ENCODE peak calls at places on chromosomes 6 and 20, in five cellular contexts. G, W, M, E and P are unnamed samples.

GRCh38 chr6:63319911-63320310 is at the start of gene LGSN:
- DNase-seq in G (no peak), W (no peak), M (no peak), E (no peak), P (no peak)

GRCh38 chr6:157220485-157220884 is 102.8 kb downstream of the TMEM242 start:
- DNase-seq in G (no peak), W (no peak), M (no peak), E (no peak), P (no peak)

GRCh38 chr6:135651964-135652755 is 154.6 kb upstream of the AHI1 start:
- DNase-seq in G (no peak), W (no peak), M (no peak), E (no peak), P (no peak)

GRCh38 chr20:4545526-4545925 is 176.2 kb upstream of the PRND start:
- DNase-seq in G (peak), W (no peak), M (no peak), E (no peak), P (no peak)

GRCh38 chr6:155623450-155624178 is 168.0 kb upstream of the NOX3 start:
- DNase-seq in G (no peak), W (no peak), M (no peak), E (no peak), P (no peak)

GRCh38 chr20:59939879-59940128 is 301 bp downstream of the PPP1R3D start:
- DNase-seq in G (peak), W (peak), M (no peak), E (peak), P (no peak)

GRCh38 chr20:21706345-21707195 is 1.1 kb downstream of the PAX1 start:
- DNase-seq in G (no peak), W (peak), M (no peak), E (no peak), P (no peak)

GRCh38 chr20:33531047-33531877 is 41.4 kb downstream of the CBFA2T2 start:
- DNase-seq in G (peak), W (no peak), M (no peak), E (no peak), P (no peak)

GRCh38 chr20:11849976-11850670 is 67.6 kb upstream of the BTBD3 start:
- DNase-seq in G (peak), W (peak), M (no peak), E (no peak), P (peak)

GRCh38 chr20:45339084-45339483 is 9.1 kb downstream of the SDC4 start:
- DNase-seq in G (no peak), W (no peak), M (no peak), E (no peak), P (no peak)

GRCh38 chr6:109447878-109448555 is 7.5 kb downstream of the SMPD2 start:
- DNase-seq in G (no peak), W (no peak), M (no peak), E (no peak), P (no peak)

GRCh38 chr6:38427492-38428210 is 212.1 kb downstream of the BTBD9 start:
- DNase-seq in G (no peak), W (no peak), M (no peak), E (no peak), P (no peak)

GRCh38 chr20:1926237-1926636 is 31.0 kb downstream of the SIRPA start:
- DNase-seq in G (no peak), W (no peak), M (no peak), E (no peak), P (no peak)

GRCh38 chr6:13461805-13462204 is 25.6 kb downstream of the GFOD1 start:
- DNase-seq in G (no peak), W (peak), M (no peak), E (no peak), P (no peak)

GRCh38 chr6:57216235-57217101 is 5.6 kb downstream of the RAB23 start:
- DNase-seq in G (no peak), W (peak), M (no peak), E (peak), P (no peak)

GRCh38 chr6:144606041-144606440 is 320.9 kb downstream of the UTRN start:
- DNase-seq in G (no peak), W (no peak), M (no peak), E (no peak), P (no peak)

GRCh38 chr20:62741191-62741676 is 32.6 kb downstream of the NTSR1 start:
- DNase-seq in G (no peak), W (peak), M (no peak), E (no peak), P (no peak)

GRCh38 chr6:26286168-26286854 is 78.7 kb upstream of the BTN3A2 start:
- DNase-seq in G (peak), W (peak), M (peak), E (peak), P (peak)

GRCh38 chr20:366042-366718 is 14.4 kb upstream of the TRIB3 start:
- DNase-seq in G (no peak), W (no peak), M (no peak), E (no peak), P (no peak)

GRCh38 chr6:18264338-18265098 is at the start of gene DEK:
- DNase-seq in G (peak), W (peak), M (peak), E (peak), P (peak)

GRCh38 chr20:45630366-45630765 is 718 bp downstream of the WFDC9 start:
- DNase-seq in G (peak), W (no peak), M (no peak), E (no peak), P (no peak)

GRCh38 chr6:125312478-125312877 is 10.7 kb upstream of the HDDC2 start:
- DNase-seq in G (no peak), W (no peak), M (no peak), E (no peak), P (no peak)

GRCh38 chr6:37862992-37863391 is 43.5 kb downstream of the ZFAND3 start:
- DNase-seq in G (peak), W (no peak), M (no peak), E (no peak), P (no peak)

GRCh38 chr6:353642-354614 is 37.6 kb upstream of the IRF4 start:
- DNase-seq in G (no peak), W (no peak), M (no peak), E (no peak), P (no peak)

GRCh38 chr6:157337766-157338165 is 14.4 kb upstream of the TMEM242 start:
- DNase-seq in G (no peak), W (no peak), M (no peak), E (no peak), P (no peak)

GRCh38 chr6:40585661-40586269 is 1.4 kb downstream of the LRFN2 start:
- DNase-seq in G (no peak), W (peak), M (peak), E (no peak), P (peak)

GRCh38 chr6:3943373-3943772 is 94.2 kb downstream of the FAM50B start:
- DNase-seq in G (no peak), W (no peak), M (no peak), E (no peak), P (no peak)

GRCh38 chr6:131955876-131956275 is 4.7 kb upstream of the CCN2 start:
- DNase-seq in G (no peak), W (no peak), M (no peak), E (no peak), P (no peak)

GRCh38 chr6:109580519-109580918 is 97.5 kb upstream of the ZBTB24 start:
- DNase-seq in G (no peak), W (peak), M (no peak), E (no peak), P (no peak)

GRCh38 chr20:20019123-20019522 is 2.0 kb downstream of the NAA20 start:
- DNase-seq in G (no peak), W (no peak), M (no peak), E (no peak), P (no peak)

GRCh38 chr6:64146094-64146493 is 510.5 kb downstream of the PHF3 start:
- DNase-seq in G (no peak), W (no peak), M (no peak), E (no peak), P (no peak)

GRCh38 chr6:119276211-119276610 is 73.3 kb downstream of the MAN1A1 start:
- DNase-seq in G (peak), W (no peak), M (no peak), E (no peak), P (no peak)

GRCh38 chr20:62405108-62405980 is 1.7 kb downstream of the CABLES2 start:
- DNase-seq in G (peak), W (peak), M (no peak), E (no peak), P (no peak)

GRCh38 chr6:29759457-29759856 is 36.2 kb downstream of the HLA-F start:
- DNase-seq in G (no peak), W (no peak), M (no peak), E (no peak), P (no peak)

GRCh38 chr6:26284537-26285142 is 80.4 kb upstream of the BTN3A2 start:
- DNase-seq in G (peak), W (peak), M (peak), E (peak), P (no peak)